ENCODE peak calls at places on chromosome 7, in nine cellular contexts. One of them, this sample, is unnamed.

GRCh38 chr7:130268463-130269317 is 2.0 kb downstream of the CPA2 start:
- DNase-seq in aorta: no peak
- DNase-seq in retinal pigment epithelial cell: no peak
- DNase-seq in cardiac fibroblast: no peak
- DNase-seq in PC-3: no peak
- DNase-seq in AG04450: no peak
- DNase-seq in heart left ventricle: no peak
- DNase-seq in endodermal cell: no peak
- DNase-seq in psoas muscle: no peak
- DNase-seq in this sample: no peak

GRCh38 chr7:140036224-140036651 is 26.5 kb downstream of the PARP12 start:
- DNase-seq in psoas muscle: no peak
- DNase-seq in retinal pigment epithelial cell: no peak
- DNase-seq in aorta: no peak
- DNase-seq in PC-3: no peak
- DNase-seq in heart left ventricle: no peak
- DNase-seq in endodermal cell: no peak
- DNase-seq in AG04450: no peak
- DNase-seq in cardiac fibroblast: peak; percentile 15
- DNase-seq in this sample: no peak

GRCh38 chr7:101137651-101138148 is 10.8 kb downstream of the SERPINE1 start:
- DNase-seq in psoas muscle: no peak
- DNase-seq in heart left ventricle: no peak
- DNase-seq in cardiac fibroblast: peak; percentile 56
- DNase-seq in retinal pigment epithelial cell: no peak
- DNase-seq in endodermal cell: no peak
- DNase-seq in AG04450: no peak
- DNase-seq in PC-3: no peak
- DNase-seq in aorta: no peak
- DNase-seq in this sample: no peak

GRCh38 chr7:155104913-155105312 is 34.8 kb downstream of the HTR5A start:
- DNase-seq in psoas muscle: no peak
- DNase-seq in AG04450: no peak
- DNase-seq in endodermal cell: no peak
- DNase-seq in heart left ventricle: no peak
- DNase-seq in cardiac fibroblast: no peak
- DNase-seq in aorta: no peak
- DNase-seq in retinal pigment epithelial cell: no peak
- DNase-seq in PC-3: no peak
- DNase-seq in this sample: no peak

GRCh38 chr7:72025381-72025960 is 386.7 kb downstream of the CALN1 start:
- DNase-seq in retinal pigment epithelial cell: no peak
- DNase-seq in heart left ventricle: no peak
- DNase-seq in cardiac fibroblast: no peak
- DNase-seq in AG04450: no peak
- DNase-seq in aorta: no peak
- DNase-seq in PC-3: no peak
- DNase-seq in endodermal cell: no peak
- DNase-seq in psoas muscle: no peak
- DNase-seq in this sample: no peak

GRCh38 chr7:4875391-4875790 is 8.1 kb downstream of the RADIL start:
- DNase-seq in heart left ventricle: no peak
- DNase-seq in AG04450: no peak
- DNase-seq in retinal pigment epithelial cell: no peak
- DNase-seq in cardiac fibroblast: no peak
- DNase-seq in psoas muscle: no peak
- DNase-seq in endodermal cell: no peak
- DNase-seq in aorta: no peak
- DNase-seq in PC-3: no peak
- DNase-seq in this sample: no peak

GRCh38 chr7:7816084-7816483 is 97.7 kb upstream of the RPA3 start:
- DNase-seq in AG04450: no peak
- DNase-seq in heart left ventricle: no peak
- DNase-seq in PC-3: no peak
- DNase-seq in retinal pigment epithelial cell: no peak
- DNase-seq in aorta: no peak
- DNase-seq in endodermal cell: no peak
- DNase-seq in cardiac fibroblast: no peak
- DNase-seq in psoas muscle: no peak
- DNase-seq in this sample: no peak

GRCh38 chr7:85115006-85115405 is 71.8 kb downstream of the SEMA3D start:
- DNase-seq in endodermal cell: no peak
- DNase-seq in retinal pigment epithelial cell: no peak
- DNase-seq in heart left ventricle: no peak
- DNase-seq in AG04450: no peak
- DNase-seq in cardiac fibroblast: no peak
- DNase-seq in aorta: no peak
- DNase-seq in psoas muscle: no peak
- DNase-seq in PC-3: peak; percentile 73
- DNase-seq in this sample: no peak

GRCh38 chr7:48671656-48672055 is 252.7 kb upstream of the CDC14C start:
- DNase-seq in heart left ventricle: no peak
- DNase-seq in retinal pigment epithelial cell: no peak
- DNase-seq in AG04450: no peak
- DNase-seq in aorta: no peak
- DNase-seq in cardiac fibroblast: no peak
- DNase-seq in endodermal cell: no peak
- DNase-seq in psoas muscle: no peak
- DNase-seq in PC-3: no peak
- DNase-seq in this sample: no peak

GRCh38 chr7:46948776-46949175 is 633.1 kb downstream of the TNS3 start:
- DNase-seq in retinal pigment epithelial cell: no peak
- DNase-seq in psoas muscle: no peak
- DNase-seq in endodermal cell: no peak
- DNase-seq in AG04450: no peak
- DNase-seq in aorta: no peak
- DNase-seq in heart left ventricle: no peak
- DNase-seq in cardiac fibroblast: no peak
- DNase-seq in PC-3: no peak
- DNase-seq in this sample: no peak

GRCh38 chr7:91692800-91693199 is 187.7 kb downstream of the MTERF1 start:
- DNase-seq in cardiac fibroblast: peak; percentile 61
- DNase-seq in heart left ventricle: no peak
- DNase-seq in endodermal cell: no peak
- DNase-seq in PC-3: no peak
- DNase-seq in retinal pigment epithelial cell: peak; percentile 70
- DNase-seq in AG04450: no peak
- DNase-seq in psoas muscle: no peak
- DNase-seq in aorta: no peak
- DNase-seq in this sample: no peak

GRCh38 chr7:43569424-43569823 is 13.5 kb upstream of the STK17A start:
- DNase-seq in cardiac fibroblast: peak; percentile 37
- DNase-seq in AG04450: no peak
- DNase-seq in PC-3: peak; percentile 64
- DNase-seq in aorta: no peak
- DNase-seq in endodermal cell: no peak
- DNase-seq in heart left ventricle: no peak
- DNase-seq in psoas muscle: no peak
- DNase-seq in retinal pigment epithelial cell: no peak
- DNase-seq in this sample: no peak

GRCh38 chr7:37732253-37732652 is 48.7 kb downstream of the GPR141 start:
- DNase-seq in cardiac fibroblast: peak; percentile 3
- DNase-seq in AG04450: no peak
- DNase-seq in retinal pigment epithelial cell: no peak
- DNase-seq in aorta: peak; percentile 66
- DNase-seq in endodermal cell: peak; percentile 89
- DNase-seq in heart left ventricle: peak; percentile 49
- DNase-seq in PC-3: peak; percentile 10
- DNase-seq in psoas muscle: peak; percentile 56
- DNase-seq in this sample: peak; percentile 18

GRCh38 chr7:134632937-134633540 is 13.6 kb upstream of the BPGM start:
- DNase-seq in PC-3: peak; percentile 64
- DNase-seq in psoas muscle: no peak
- DNase-seq in endodermal cell: peak; percentile 52
- DNase-seq in cardiac fibroblast: peak; percentile 71
- DNase-seq in heart left ventricle: no peak
- DNase-seq in aorta: no peak
- DNase-seq in AG04450: no peak
- DNase-seq in retinal pigment epithelial cell: no peak
- DNase-seq in this sample: no peak

GRCh38 chr7:103989785-103990775 is 622 bp upstream of the RELN start:
- DNase-seq in heart left ventricle: no peak
- DNase-seq in aorta: no peak
- DNase-seq in psoas muscle: no peak
- DNase-seq in retinal pigment epithelial cell: peak; percentile 18
- DNase-seq in PC-3: peak; percentile 11
- DNase-seq in AG04450: no peak
- DNase-seq in endodermal cell: peak; percentile 86
- DNase-seq in cardiac fibroblast: peak; percentile 39
- DNase-seq in this sample: no peak

GRCh38 chr7:32890010-32890552 is 1.5 kb downstream of the KBTBD2 start:
- DNase-seq in heart left ventricle: no peak
- DNase-seq in psoas muscle: no peak
- DNase-seq in AG04450: no peak
- DNase-seq in endodermal cell: no peak
- DNase-seq in PC-3: peak; percentile 17
- DNase-seq in retinal pigment epithelial cell: no peak
- DNase-seq in cardiac fibroblast: peak; percentile 66
- DNase-seq in aorta: no peak
- DNase-seq in this sample: no peak

GRCh38 chr7:131640686-131641085 is 84.3 kb upstream of the PODXL start:
- DNase-seq in endodermal cell: no peak
- DNase-seq in heart left ventricle: no peak
- DNase-seq in retinal pigment epithelial cell: no peak
- DNase-seq in AG04450: no peak
- DNase-seq in PC-3: no peak
- DNase-seq in cardiac fibroblast: no peak
- DNase-seq in psoas muscle: no peak
- DNase-seq in aorta: no peak
- DNase-seq in this sample: no peak

GRCh38 chr7:131637846-131638245 is 81.4 kb upstream of the PODXL start:
- DNase-seq in retinal pigment epithelial cell: no peak
- DNase-seq in psoas muscle: no peak
- DNase-seq in AG04450: no peak
- DNase-seq in endodermal cell: peak; percentile 84
- DNase-seq in aorta: no peak
- DNase-seq in PC-3: no peak
- DNase-seq in cardiac fibroblast: no peak
- DNase-seq in heart left ventricle: no peak
- DNase-seq in this sample: no peak

GRCh38 chr7:131642429-131642828 is 86.0 kb upstream of the PODXL start:
- DNase-seq in aorta: no peak
- DNase-seq in retinal pigment epithelial cell: no peak
- DNase-seq in PC-3: peak; percentile 12
- DNase-seq in psoas muscle: no peak
- DNase-seq in heart left ventricle: no peak
- DNase-seq in AG04450: no peak
- DNase-seq in endodermal cell: no peak
- DNase-seq in cardiac fibroblast: no peak
- DNase-seq in this sample: no peak

GRCh38 chr7:131636092-131636491 is 79.7 kb upstream of the PODXL start:
- DNase-seq in aorta: peak; percentile 61
- DNase-seq in endodermal cell: no peak
- DNase-seq in PC-3: no peak
- DNase-seq in AG04450: no peak
- DNase-seq in psoas muscle: peak; percentile 60
- DNase-seq in heart left ventricle: peak; percentile 72
- DNase-seq in retinal pigment epithelial cell: no peak
- DNase-seq in cardiac fibroblast: no peak
- DNase-seq in this sample: peak; percentile 52

GRCh38 chr7:131638641-131639430 is 82.4 kb upstream of the PODXL start:
- DNase-seq in heart left ventricle: no peak
- DNase-seq in aorta: no peak
- DNase-seq in psoas muscle: no peak
- DNase-seq in PC-3: no peak
- DNase-seq in AG04450: no peak
- DNase-seq in retinal pigment epithelial cell: no peak
- DNase-seq in endodermal cell: peak; percentile 69
- DNase-seq in cardiac fibroblast: no peak
- DNase-seq in this sample: no peak
- H3K4me3 ChIP-seq in heart left ventricle: no peak overlapping the region
- H3K4me3 ChIP-seq in aorta: no peak overlapping the region
- H3K4me3 ChIP-seq in psoas muscle: no peak overlapping the region
- H3K4me3 ChIP-seq in PC-3: no peak overlapping the region
- H3K4me3 ChIP-seq in AG04450: no peak overlapping the region
- H3K4me3 ChIP-seq in retinal pigment epithelial cell: no peak overlapping the region
- H3K4me3 ChIP-seq in endodermal cell: peak overlapping the region; percentile 56
- H3K4me3 ChIP-seq in cardiac fibroblast: no peak overlapping the region
- H3K4me3 ChIP-seq in this sample: no peak overlapping the region

GRCh38 chr7:87474533-87475358 is 734 bp downstream of the ABCB4 start:
- DNase-seq in retinal pigment epithelial cell: no peak
- DNase-seq in endodermal cell: no peak
- DNase-seq in heart left ventricle: peak; percentile 22
- DNase-seq in AG04450: no peak
- DNase-seq in cardiac fibroblast: no peak
- DNase-seq in psoas muscle: no peak
- DNase-seq in PC-3: peak; percentile 55
- DNase-seq in aorta: peak; percentile 49
- DNase-seq in this sample: no peak
- H3K4me3 ChIP-seq in retinal pigment epithelial cell: peak overlapping the region; percentile 41
- H3K4me3 ChIP-seq in endodermal cell: peak overlapping the region; percentile 68
- H3K4me3 ChIP-seq in heart left ventricle: peak overlapping the region; percentile 60
- H3K4me3 ChIP-seq in AG04450: peak overlapping the region; percentile 31
- H3K4me3 ChIP-seq in cardiac fibroblast: no peak overlapping the region
- H3K4me3 ChIP-seq in psoas muscle: peak overlapping the region; percentile 73
- H3K4me3 ChIP-seq in PC-3: no peak overlapping the region
- H3K4me3 ChIP-seq in aorta: peak overlapping the region; percentile 81
- H3K4me3 ChIP-seq in this sample: peak overlapping the region; percentile 62

DNA sequence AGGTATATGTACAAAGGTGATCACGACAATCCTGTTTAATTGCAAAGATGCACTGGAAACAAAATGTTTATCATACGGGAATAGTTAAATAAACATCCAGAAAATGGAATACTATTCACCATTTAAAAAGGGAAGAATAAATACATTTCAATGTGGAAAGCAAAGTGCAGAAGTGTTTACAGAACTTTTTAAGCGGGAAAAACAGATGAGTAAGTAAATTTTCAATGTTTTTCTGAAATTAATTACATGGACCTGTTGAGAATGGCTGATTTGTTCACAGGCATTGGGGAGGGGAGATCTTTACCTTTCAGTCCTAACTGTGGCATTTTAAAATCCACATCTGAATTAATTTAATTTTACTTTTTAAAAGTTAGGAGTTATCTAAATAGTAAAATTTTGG is 7.1 kb downstream of the MTPN start:
- DNase-seq in endodermal cell: no peak
- DNase-seq in AG04450: no peak
- DNase-seq in heart left ventricle: no peak
- DNase-seq in aorta: no peak
- DNase-seq in psoas muscle: no peak
- DNase-seq in retinal pigment epithelial cell: no peak
- DNase-seq in cardiac fibroblast: no peak
- DNase-seq in PC-3: no peak
- DNase-seq in this sample: no peak
- H3K4me3 ChIP-seq in endodermal cell: no peak overlapping the region
- H3K4me3 ChIP-seq in AG04450: no peak overlapping the region
- H3K4me3 ChIP-seq in heart left ventricle: no peak overlapping the region
- H3K4me3 ChIP-seq in aorta: no peak overlapping the region
- H3K4me3 ChIP-seq in psoas muscle: no peak overlapping the region
- H3K4me3 ChIP-seq in retinal pigment epithelial cell: no peak overlapping the region
- H3K4me3 ChIP-seq in cardiac fibroblast: no peak overlapping the region
- H3K4me3 ChIP-seq in PC-3: no peak overlapping the region
- H3K4me3 ChIP-seq in this sample: no peak overlapping the region

DNA sequence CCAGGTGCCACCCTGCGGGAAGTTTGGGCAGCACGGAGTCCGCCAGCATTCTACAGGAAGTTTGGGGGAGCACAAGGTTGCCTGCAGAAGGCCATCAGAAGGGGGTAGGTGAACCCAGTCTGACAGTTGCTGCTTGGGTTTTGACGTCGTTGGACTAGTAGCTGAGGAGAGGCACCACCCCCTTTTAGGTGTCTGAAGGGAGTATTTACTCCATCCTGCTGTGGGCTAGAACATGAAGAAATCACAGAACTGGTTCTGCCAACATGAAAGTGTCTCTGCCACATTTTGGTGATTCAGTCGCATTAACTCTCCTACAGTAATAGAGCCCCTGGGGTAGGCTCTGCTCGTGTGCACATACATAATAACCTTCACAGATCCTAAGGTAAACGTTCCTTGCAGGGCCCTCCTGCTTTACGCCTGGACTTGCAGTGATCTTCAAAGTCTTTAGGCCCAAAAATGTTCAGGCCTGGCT is 852 bp upstream of the TRIL start:
- DNase-seq in AG04450: no peak
- DNase-seq in aorta: no peak
- DNase-seq in cardiac fibroblast: no peak
- DNase-seq in psoas muscle: no peak
- DNase-seq in retinal pigment epithelial cell: no peak
- DNase-seq in PC-3: peak; percentile 28
- DNase-seq in endodermal cell: no peak
- DNase-seq in heart left ventricle: no peak
- DNase-seq in this sample: no peak
- H3K4me3 ChIP-seq in AG04450: peak overlapping the region; percentile 49
- H3K4me3 ChIP-seq in aorta: no peak overlapping the region
- H3K4me3 ChIP-seq in cardiac fibroblast: no peak overlapping the region
- H3K4me3 ChIP-seq in psoas muscle: peak overlapping the region; percentile 78
- H3K4me3 ChIP-seq in retinal pigment epithelial cell: no peak overlapping the region
- H3K4me3 ChIP-seq in PC-3: no peak overlapping the region
- H3K4me3 ChIP-seq in endodermal cell: peak overlapping the region; percentile 75
- H3K4me3 ChIP-seq in heart left ventricle: peak overlapping the region; percentile 60
- H3K4me3 ChIP-seq in this sample: peak overlapping the region; percentile 60